ENCODE peak calls at places on chromosome 7, in four cellular contexts. G, S, Q and K are unnamed samples. For H3K36me3, the result is how much of the 10 kb centered on the place peaks cover.

GRCh38 chr7:38000272-38000671 is 79.8 kb downstream of the EPDR1 start:
- DNase-seq in Q (peak), S (no peak), G (no peak), K (no peak)

GRCh38 chr7:102215281-102215680 is 71.4 kb upstream of the SH2B2 start:
- DNase-seq in G (no peak), Q (no peak), S (no peak), K (no peak)

GRCh38 chr7:101563198-101563901 is 65.7 kb downstream of the MYL10 start:
- DNase-seq in S (no peak), G (no peak), Q (no peak), K (no peak)

GRCh38 chr7:78779788-78780187 is 673.7 kb downstream of the MAGI2 start:
- DNase-seq in Q (no peak), S (no peak), G (no peak), K (no peak)

GRCh38 chr7:69218634-69219033 is 379.6 kb upstream of the AUTS2 start:
- DNase-seq in G (peak), Q (no peak), S (no peak), K (no peak)

GRCh38 chr7:120060283-120060682 is 212.7 kb upstream of the KCND2 start:
- DNase-seq in Q (peak), G (no peak), S (peak), K (no peak)

GRCh38 chr7:117269417-117269816 is 53.4 kb downstream of the WNT2 start:
- DNase-seq in G (no peak), Q (peak), S (peak), K (no peak)

GRCh38 chr7:2493205-2493604 is 17.0 kb upstream of the GRIFIN start:
- DNase-seq in S (peak), G (no peak), Q (no peak), K (no peak)

GRCh38 chr7:157497367-157497743 is 160.6 kb downstream of the DNAJB6 start:
- DNase-seq in G (peak), S (no peak), Q (no peak), K (no peak)

GRCh38 chr7:26197153-26198115 is 3.1 kb downstream of the HNRNPA2B1 start:
- DNase-seq in Q (no peak), S (no peak), G (no peak), K (no peak)

GRCh38 chr7:138520742-138521141 is 60.7 kb downstream of the TRIM24 start:
- DNase-seq in G (no peak), S (no peak), Q (no peak), K (no peak)

GRCh38 chr7:138521837-138522461 is 61.9 kb downstream of the TRIM24 start:
- DNase-seq in G (no peak), S (no peak), Q (no peak), K (no peak)

GRCh38 chr7:138524259-138524658 is 64.2 kb downstream of the TRIM24 start:
- DNase-seq in Q (no peak), S (no peak), G (no peak), K (no peak)

GRCh38 chr7:138527746-138528223 is 67.7 kb downstream of the TRIM24 start:
- DNase-seq in S (peak), G (no peak), Q (peak), K (no peak)

GRCh38 chr7:138525757-138526156 is 65.7 kb downstream of the TRIM24 start:
- DNase-seq in Q (no peak), S (no peak), G (no peak), K (no peak)
- H3K36me3 ChIP-seq in Q (half or more), S (under half), G (under half), K (under half)

GRCh38 chr7:6420680-6421079 is 27.1 kb downstream of the DAGLB start:
- DNase-seq in Q (no peak), G (no peak), S (no peak), K (no peak)

GRCh38 chr7:6419310-6419773 is 28.4 kb downstream of the DAGLB start:
- DNase-seq in S (no peak), G (peak), Q (no peak), K (no peak)

GRCh38 chr7:6417408-6417807 is 30.3 kb downstream of the DAGLB start:
- DNase-seq in G (no peak), S (no peak), Q (no peak), K (no peak)

GRCh38 chr7:6413637-6414036 is 34.1 kb downstream of the DAGLB start:
- DNase-seq in Q (no peak), G (no peak), S (no peak), K (no peak)

DNA sequence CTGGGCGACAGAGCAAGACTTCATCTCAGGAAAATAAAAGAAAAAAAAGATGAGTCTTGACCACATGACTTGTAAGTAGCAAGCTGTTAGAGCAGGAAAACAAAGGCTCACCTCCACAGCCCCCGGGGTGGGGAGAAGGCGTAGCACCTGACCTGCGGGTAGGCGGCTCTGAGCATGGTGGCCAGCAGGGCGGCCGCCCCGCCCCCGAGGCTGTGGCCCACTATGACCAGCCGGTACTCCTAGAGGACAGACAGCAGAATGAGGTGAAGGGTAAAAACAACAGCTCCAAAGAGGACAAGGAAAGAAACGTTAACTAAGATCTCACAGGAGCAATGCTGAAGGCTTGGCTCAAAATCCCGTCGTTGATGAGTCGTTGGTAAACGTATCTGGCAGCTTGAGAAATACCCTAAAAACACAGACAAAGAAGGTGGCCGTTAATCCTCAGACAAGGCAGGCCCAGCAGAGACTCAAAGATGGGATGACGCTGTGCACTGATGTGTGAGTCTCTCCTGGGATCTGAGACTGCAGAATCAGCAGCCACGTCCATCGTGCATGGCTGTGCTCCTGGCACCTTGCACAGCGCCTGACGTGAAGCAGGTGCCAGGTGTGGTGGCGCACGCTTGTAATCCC is 31.1 kb downstream of the DAGLB start:
- DNase-seq in S (no peak), G (no peak), Q (peak), K (no peak)
- H3K36me3 ChIP-seq in S (half or more), G (under half), Q (under half), K (under half)

DNA sequence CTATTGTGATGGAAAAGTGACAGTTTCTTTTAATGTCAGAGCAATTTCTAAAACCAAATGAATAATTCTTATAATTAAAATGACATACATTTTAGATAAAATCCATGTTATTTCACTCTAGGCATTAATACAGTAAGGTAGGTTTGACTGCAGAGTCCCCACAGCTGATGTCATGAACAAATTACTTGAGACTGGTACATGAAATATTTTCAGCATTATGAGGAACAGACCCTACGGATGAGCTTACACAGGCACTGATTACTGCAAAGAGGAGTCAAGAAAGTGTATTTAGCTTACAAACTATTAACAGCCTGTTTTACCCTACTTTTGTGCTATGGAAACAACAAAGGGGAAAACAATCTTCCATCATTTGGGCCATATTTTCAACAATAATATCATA is 8.9 kb downstream of the COL1A2 start:
- DNase-seq in Q (peak), G (no peak), S (no peak), K (no peak)
- H3K36me3 ChIP-seq in Q (under half), G (under half), S (half or more), K (under half)

DNA sequence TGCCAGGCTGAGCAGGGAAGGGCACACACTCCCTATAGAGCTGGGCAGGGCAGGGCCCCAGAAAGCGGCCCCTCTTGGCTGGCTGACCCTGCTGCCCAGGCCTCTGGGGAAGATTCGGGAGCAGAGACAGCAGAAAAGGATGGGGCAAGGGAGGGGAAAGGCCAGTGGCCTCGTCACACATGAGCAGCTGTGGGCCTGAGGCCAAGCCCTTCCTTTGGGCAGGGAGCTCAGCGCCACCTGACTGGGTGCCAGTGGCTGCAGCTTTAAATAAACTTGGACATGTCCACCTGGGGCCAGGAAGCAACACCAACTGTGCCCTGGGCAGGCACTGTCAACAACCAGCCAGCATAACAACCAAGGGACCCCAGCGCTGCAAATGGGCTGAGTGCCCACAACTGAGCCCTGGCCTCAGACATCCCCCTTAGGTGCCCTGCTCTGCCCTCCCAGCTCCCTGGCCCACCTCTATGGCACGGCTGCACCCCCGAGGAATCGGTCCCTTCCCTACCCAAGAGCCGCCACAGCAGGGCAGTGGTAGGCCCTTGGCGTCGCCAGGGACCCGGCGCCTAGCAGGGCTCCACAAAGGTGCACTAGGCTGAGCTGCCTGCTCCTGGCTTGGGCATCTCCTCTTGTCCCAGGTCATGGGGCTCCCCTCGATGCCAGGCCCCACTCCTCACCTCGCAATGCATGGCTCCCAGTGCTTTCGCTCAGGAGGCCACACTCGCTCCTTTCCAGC is 2.6 kb downstream of the CAMK2B start:
- DNase-seq in Q (no peak), S (no peak), G (no peak), K (peak)
- H3K36me3 ChIP-seq in Q (under half), S (under half), G (under half), K (under half)